ENCODE peak calls at places on chromosomes 11 and 22, in eight cellular contexts. E, Z, N, T, A, R, U and C are unnamed samples.

GRCh38 chr11:36328956-36329673 is 33.0 kb downstream of the PRR5L start:
- DNase-seq in N (no peak), T (no peak), Z (peak; percentile 53), U (no peak), A (no peak), R (no peak), E (no peak), C (no peak)

GRCh38 chr11:133928628-133929059 is 28.1 kb downstream of the IGSF9B start:
- DNase-seq in E (no peak), T (peak; percentile 42), A (peak; percentile 39), U (peak; percentile 40), Z (peak; percentile 73), N (no peak), R (no peak), C (peak; percentile 41)

GRCh38 chr11:84420261-84420660 is 1134.1 kb upstream of the CCDC90B start:
- DNase-seq in U (no peak), E (no peak), T (peak; percentile 7), A (no peak), N (no peak), Z (no peak), R (no peak), C (no peak)

GRCh38 chr22:24244144-24244787 is 616 bp downstream of the GGT5 start:
- DNase-seq in E (peak; percentile 43), N (no peak), T (peak; percentile 42), A (no peak), U (no peak), Z (no peak), R (no peak), C (no peak)

GRCh38 chr11:108670381-108670930 is 5.6 kb downstream of the DDX10 start:
- DNase-seq in U (no peak), N (no peak), Z (no peak), R (no peak), A (no peak), T (peak; percentile 40), E (no peak), C (no peak)

GRCh38 chr22:19942071-19942885 is 660 bp upstream of the TXNRD2 start:
- DNase-seq in R (no peak), N (no peak), E (peak; percentile 40), Z (no peak), U (no peak), A (no peak), T (peak; percentile 80), C (no peak)

GRCh38 chr22:45975266-45976161 is 1.4 kb downstream of the WNT7B start:
- DNase-seq in A (no peak), E (no peak), T (no peak), U (no peak), R (no peak), N (no peak), Z (peak; percentile 62), C (no peak)

GRCh38 chr11:121889931-121890330 is 226.1 kb downstream of the BLID start:
- DNase-seq in R (no peak), N (no peak), E (no peak), T (peak; percentile 78), Z (no peak), U (no peak), A (no peak), C (no peak)

GRCh38 chr22:36359172-36359973 is 28.4 kb downstream of the MYH9 start:
- DNase-seq in Z (no peak), E (peak; percentile 71), U (no peak), A (no peak), T (no peak), N (no peak), R (no peak), C (no peak)

GRCh38 chr11:93510196-93510898 is 32.8 kb downstream of the SMCO4 start:
- DNase-seq in T (peak; percentile 19), U (no peak), A (no peak), N (no peak), Z (no peak), R (no peak), E (no peak), C (no peak)

GRCh38 chr22:18994780-18995711 is 59.0 kb upstream of the PRODH start:
- DNase-seq in N (no peak), T (no peak), Z (peak; percentile 68), R (no peak), A (no peak), U (no peak), E (no peak), C (no peak)

GRCh38 chr11:117585631-117586030 is 211.4 kb downstream of the DSCAML1 start:
- DNase-seq in E (no peak), R (no peak), N (no peak), U (no peak), T (no peak), A (no peak), Z (no peak), C (no peak)

GRCh38 chr11:62104816-62105610 is 18.8 kb upstream of the INCENP start:
- DNase-seq in R (no peak), N (peak; percentile 91), A (no peak), U (no peak), Z (no peak), E (no peak), T (peak; percentile 86), C (no peak)

GRCh38 chr11:68311155-68312116 is 955 bp upstream of the LRP5 start:
- DNase-seq in A (no peak), R (no peak), U (no peak), Z (peak; percentile 69), N (no peak), E (no peak), T (no peak), C (no peak)

GRCh38 chr11:26994579-26995210 is 783 bp downstream of the FIBIN start:
- DNase-seq in A (no peak), U (no peak), E (peak; percentile 29), R (peak; percentile 13), N (no peak), Z (no peak), T (peak; percentile 12), C (no peak)

GRCh38 chr22:49208768-49209252 is 618.9 kb downstream of the BRD1 start:
- DNase-seq in N (no peak), E (no peak), R (no peak), U (no peak), Z (no peak), A (no peak), T (no peak), C (no peak)

GRCh38 chr11:109421981-109422590 is at the start of gene C11orf87:
- DNase-seq in U (no peak), E (no peak), R (no peak), T (no peak), N (no peak), Z (peak; percentile 73), A (no peak), C (no peak)

GRCh38 chr11:95074806-95075563 is 8.3 kb downstream of the SRSF8 start:
- DNase-seq in Z (peak; percentile 29), T (no peak), N (no peak), U (no peak), R (no peak), A (no peak), E (peak; percentile 88), C (no peak)

GRCh38 chr11:45603930-45604682 is 61.3 kb downstream of the CHST1 start:
- DNase-seq in R (no peak), N (no peak), Z (no peak), E (peak; percentile 68), A (no peak), T (no peak), U (no peak), C (no peak)

GRCh38 chr11:12091957-12092558 is 18.3 kb upstream of the MICAL2 start:
- DNase-seq in E (no peak), U (no peak), T (peak; percentile 43), R (no peak), A (no peak), Z (peak; percentile 54), N (no peak), C (no peak)

GRCh38 chr11:107653077-107653476 is 58.8 kb downstream of the SLN start:
- DNase-seq in Z (no peak), U (no peak), A (no peak), R (no peak), E (no peak), T (peak; percentile 27), N (no peak), C (no peak)

GRCh38 chr22:35480143-35480542 is 60.5 kb upstream of the RASD2 start:
- DNase-seq in T (peak; percentile 53), Z (no peak), R (no peak), A (no peak), U (no peak), N (no peak), E (no peak), C (no peak)

GRCh38 chr11:126704144-126704543 is 296.4 kb downstream of the KIRREL3 start:
- DNase-seq in N (no peak), A (no peak), U (no peak), Z (no peak), R (no peak), E (no peak), T (peak; percentile 16), C (no peak)

GRCh38 chr22:49826603-49827306 is 918 bp downstream of the BRD1 start:
- DNase-seq in U (no peak), N (no peak), T (peak; percentile 57), A (no peak), E (peak; percentile 67), R (no peak), Z (peak; percentile 57), C (peak; percentile 22)

GRCh38 chr11:117002639-117003305 is 95.5 kb downstream of the SIK3 start:
- DNase-seq in U (no peak), T (no peak), N (no peak), A (no peak), Z (no peak), R (no peak), E (no peak), C (no peak)